ENCODE peak calls at places on chromosomes 12 and 14, in four cellular contexts. J is A549, A is HepG2, F is IMR-90. Z is an unnamed sample.

GRCh38 chr12:24125280-24125679 is 175.8 kb upstream of the SOX5 start:
- DNase-seq in A (no peak), J (no peak), F (no peak), Z (no peak)

GRCh38 chr12:102950107-102950949 is 7.1 kb upstream of the ASCL1 start:
- DNase-seq in F (no peak), J (no peak), A (peak; percentile 65), Z (peak; percentile 69)

GRCh38 chr14:51939727-51940126 is 49.6 kb upstream of the RTRAF start:
- DNase-seq in J (no peak), A (no peak), F (peak; percentile 48), Z (no peak)

GRCh38 chr14:32426596-32427408 is 97.7 kb downstream of the AKAP6 start:
- DNase-seq in F (no peak), A (no peak), J (no peak), Z (no peak)

GRCh38 chr12:69840727-69841126 is 15.7 kb downstream of the MYRFL start:
- DNase-seq in A (no peak), F (no peak), J (no peak), Z (no peak)

GRCh38 chr14:65101631-65102440 is 481 bp downstream of the MAX start:
- DNase-seq in F (no peak), J (no peak), A (no peak), Z (no peak)

GRCh38 chr14:103105580-103106168 is 11.1 kb downstream of the EXOC3L4 start:
- DNase-seq in F (no peak), A (no peak), J (no peak), Z (no peak)

GRCh38 chr12:34402899-34403705 is 380.8 kb downstream of the ALG10 start:
- DNase-seq in A (no peak), F (no peak), J (no peak), Z (no peak)

GRCh38 chr14:56821177-56821576 is 10.9 kb upstream of the OTX2 start:
- DNase-seq in J (no peak), A (no peak), F (no peak), Z (no peak)

GRCh38 chr12:57237653-57237951 is 8.1 kb downstream of the SHMT2 start:
- DNase-seq in A (no peak), F (no peak), J (no peak), Z (no peak)

GRCh38 chr12:124519741-124520140 is 47.7 kb downstream of the NCOR2 start:
- DNase-seq in A (no peak), F (no peak), J (no peak), Z (no peak)

GRCh38 chr12:110756611-110757010 is 13.9 kb upstream of the PPP1CC start:
- DNase-seq in J (no peak), F (no peak), A (no peak), Z (no peak)

GRCh38 chr12:94749890-94750289 is 99.5 kb upstream of the TMCC3 start:
- DNase-seq in F (no peak), A (no peak), J (no peak), Z (no peak)

GRCh38 chr14:38210587-38211257 is 3.0 kb downstream of the SSTR1 start:
- DNase-seq in J (no peak), A (no peak), F (peak; percentile 70), Z (no peak)

DNA sequence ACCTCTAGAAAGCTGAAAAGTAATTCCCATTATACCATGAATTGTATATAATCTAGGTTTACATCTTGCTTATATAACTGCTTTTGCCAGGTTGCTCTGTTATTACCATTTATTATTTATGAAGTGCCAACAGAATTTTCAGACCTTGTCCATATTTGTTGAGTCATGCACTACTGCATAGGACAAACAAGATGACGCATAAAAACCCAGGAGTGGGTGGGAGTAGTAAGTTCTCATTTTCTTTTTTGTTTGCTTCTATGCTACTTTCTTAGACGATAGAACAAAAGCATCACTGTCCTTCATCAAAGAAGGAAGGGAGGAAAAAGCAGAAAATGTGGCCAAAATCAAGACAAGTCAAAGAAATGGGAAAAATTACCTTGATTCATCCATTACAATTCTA is 119.0 kb upstream of the RASSF8 start:
- DNase-seq in J (no peak), A (no peak), F (peak; percentile 70), Z (no peak)
- TF ChIP-seq RAD21 in J (no peak), A (no peak), F (no peak), Z (no peak)

GRCh38 chr12:11753151-11753501 is 103.7 kb downstream of the ETV6 start:
- DNase-seq in J (no peak), A (no peak), F (no peak), Z (no peak)
- TF ChIP-seq RAD21 in J (no peak), A (no peak), F (no peak), Z (no peak)

DNA sequence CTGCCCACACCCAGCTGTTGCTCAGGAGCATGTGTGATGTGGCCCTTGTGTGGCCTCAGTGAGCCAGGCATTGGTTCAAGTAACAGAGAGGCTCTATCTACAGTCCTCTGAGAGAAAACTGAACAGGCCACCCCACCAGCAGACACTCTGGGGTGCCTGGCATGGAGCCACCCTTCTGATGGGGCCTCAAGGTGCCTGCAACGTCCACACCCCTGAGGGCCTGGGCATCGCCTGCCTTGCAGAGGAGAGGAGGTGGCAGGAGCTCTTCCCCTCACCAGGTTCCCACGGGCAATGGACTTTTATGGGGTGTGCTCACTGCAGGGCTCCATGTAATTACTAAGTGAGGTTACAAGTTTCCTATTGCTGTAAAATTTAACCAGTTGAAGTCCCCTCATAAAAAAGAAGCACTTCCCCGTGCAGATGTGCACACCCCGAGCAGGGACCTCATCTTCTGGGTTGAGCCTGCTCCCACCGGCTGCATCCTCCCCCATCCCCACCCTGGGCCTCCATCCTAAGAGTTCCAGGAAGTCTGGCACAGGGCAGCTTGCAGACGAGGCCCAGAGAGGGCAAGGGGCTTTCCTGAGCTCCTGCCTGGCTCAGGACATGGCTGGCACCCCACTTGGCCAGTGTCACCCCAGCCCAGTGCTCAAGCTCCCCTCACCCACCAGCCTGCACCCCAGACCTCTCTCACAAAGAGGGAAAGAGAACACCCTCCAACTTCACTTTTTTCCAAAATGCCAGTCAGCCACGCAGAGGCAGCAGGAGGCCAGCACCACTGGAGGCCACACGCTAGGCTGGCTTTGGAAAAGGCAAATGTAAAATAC is 270.4 kb upstream of the RTL1 start:
- DNase-seq in F (no peak), J (no peak), A (no peak), Z (no peak)
- TF ChIP-seq RAD21 in F (no peak), J (no peak), A (no peak), Z (no peak)

DNA sequence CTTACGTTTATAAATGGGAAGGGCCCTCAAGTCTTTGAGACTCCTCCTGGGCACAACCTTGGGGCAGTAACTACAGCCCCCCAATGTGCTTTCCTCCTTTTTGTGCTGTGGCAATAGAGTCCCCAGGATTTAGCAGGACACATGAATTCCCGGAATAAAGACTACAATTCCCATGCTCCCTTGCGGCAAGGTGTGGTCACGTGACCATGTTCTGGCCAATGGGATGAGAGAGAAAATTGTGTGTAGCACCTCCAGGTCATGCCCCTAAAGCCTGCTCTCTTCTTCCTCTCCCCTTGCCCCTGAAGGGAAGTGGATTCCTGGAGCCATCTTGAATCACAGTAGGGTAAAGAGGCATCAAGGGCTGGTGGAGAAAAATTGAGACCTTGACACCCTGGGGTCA is 295.1 kb upstream of the SFSWAP start:
- DNase-seq in J (peak; percentile 29), F (no peak), A (no peak), Z (peak; percentile 66)
- TF ChIP-seq RAD21 in J (no peak), F (no peak), A (no peak), Z (no peak)

DNA sequence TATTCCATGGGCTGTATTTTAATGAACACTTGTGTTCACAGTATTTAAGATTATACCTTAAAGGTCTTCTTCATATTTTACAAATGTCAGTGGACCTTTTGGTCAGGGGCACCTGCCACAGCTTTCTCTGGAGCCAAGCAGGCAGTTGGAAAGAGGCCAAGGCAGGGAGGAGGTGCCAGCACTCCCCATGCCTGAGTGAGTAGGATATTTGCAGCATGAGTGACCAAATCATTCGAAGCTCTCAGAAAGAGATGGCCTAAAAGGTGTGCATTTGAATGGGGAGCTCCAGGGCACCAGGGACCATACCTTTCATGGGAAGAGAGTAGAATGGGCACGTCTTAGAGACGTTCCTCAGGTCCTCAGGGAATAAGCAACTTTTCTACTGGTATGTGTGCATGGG is 121.6 kb downstream of the GPR135 start:
- DNase-seq in A (no peak), F (no peak), J (no peak), Z (no peak)
- TF ChIP-seq RAD21 in A (no peak), F (no peak), J (no peak), Z (no peak)

Z was measured in H1.